ENCODE peak calls at places on chromosomes 13 and 19, in four cellular contexts. D is left lung, V is lower leg skin, A is transverse colon. E is an unnamed sample.

GRCh38 chr13:29125934-29126424 is 305.8 kb downstream of the MTUS2 start:
- DNase-seq in A (no peak), D (no peak), V (no peak), E (peak)

GRCh38 chr19:10686661-10687517 is 14.3 kb upstream of the QTRT1 start:
- DNase-seq in A (no peak), V (no peak), D (no peak), E (no peak)

GRCh38 chr13:109784590-109785140 is 1.7 kb downstream of the IRS2 start:
- DNase-seq in D (no peak), A (peak), V (peak), E (no peak)

GRCh38 chr19:8611890-8612806 is 1.6 kb upstream of the ADAMTS10 start:
- DNase-seq in A (peak), V (peak), D (no peak), E (no peak)

GRCh38 chr13:38670627-38671026 is 16.2 kb upstream of the FREM2 start:
- DNase-seq in V (no peak), D (no peak), A (no peak), E (no peak)

GRCh38 chr19:18428837-18429674 is 8.9 kb downstream of the ISYNA1 start:
- DNase-seq in D (peak), A (peak), V (no peak), E (peak)

GRCh38 chr13:52783943-52784342 is 44.3 kb upstream of the CNMD start:
- DNase-seq in D (no peak), V (no peak), A (no peak), E (no peak)

GRCh38 chr13:21399741-21400140 is 59.4 kb downstream of the ZDHHC20 start:
- DNase-seq in V (no peak), A (no peak), D (no peak), E (no peak)

GRCh38 chr19:49301165-49301865 is 23.7 kb downstream of the SLC6A16 start:
- DNase-seq in A (peak), V (peak), D (peak), E (peak)

GRCh38 chr13:47211106-47211505 is 314.3 kb upstream of the HTR2A start:
- DNase-seq in D (no peak), V (no peak), A (no peak), E (no peak)

DNA sequence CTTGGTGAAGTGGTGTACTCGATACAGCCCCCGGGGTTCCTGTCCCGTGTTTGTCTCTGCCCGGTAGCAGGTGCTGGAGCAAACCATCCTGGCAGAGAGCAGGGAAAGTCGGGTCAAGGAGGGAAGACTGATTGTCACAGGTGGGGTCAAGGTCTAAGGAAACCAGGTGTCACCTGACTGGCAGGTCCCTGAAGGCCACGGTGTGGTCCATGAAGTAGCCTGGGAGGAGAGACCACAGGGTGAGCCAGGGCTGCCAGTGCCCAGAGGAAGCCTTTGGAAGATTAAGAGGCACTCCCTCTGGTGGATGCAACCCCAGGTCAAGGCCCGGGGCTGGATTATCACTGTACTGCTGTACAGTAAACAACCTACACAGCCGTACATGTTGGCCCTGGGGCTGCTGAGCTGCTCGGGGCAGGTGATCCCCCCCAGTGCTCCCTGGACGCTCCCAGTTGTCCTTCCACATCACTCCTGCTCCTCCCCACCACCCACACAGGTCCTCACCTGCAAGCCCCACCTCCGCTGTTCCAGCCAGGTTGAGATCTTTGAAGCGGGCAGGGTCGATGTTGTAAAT is 6.0 kb upstream of the CCER2 start:
- DNase-seq in A (no peak), D (no peak), V (no peak), E (no peak)
- TF ChIP-seq CTCF in A (no peak), D (no peak), V (no peak), E (no peak)

DNA sequence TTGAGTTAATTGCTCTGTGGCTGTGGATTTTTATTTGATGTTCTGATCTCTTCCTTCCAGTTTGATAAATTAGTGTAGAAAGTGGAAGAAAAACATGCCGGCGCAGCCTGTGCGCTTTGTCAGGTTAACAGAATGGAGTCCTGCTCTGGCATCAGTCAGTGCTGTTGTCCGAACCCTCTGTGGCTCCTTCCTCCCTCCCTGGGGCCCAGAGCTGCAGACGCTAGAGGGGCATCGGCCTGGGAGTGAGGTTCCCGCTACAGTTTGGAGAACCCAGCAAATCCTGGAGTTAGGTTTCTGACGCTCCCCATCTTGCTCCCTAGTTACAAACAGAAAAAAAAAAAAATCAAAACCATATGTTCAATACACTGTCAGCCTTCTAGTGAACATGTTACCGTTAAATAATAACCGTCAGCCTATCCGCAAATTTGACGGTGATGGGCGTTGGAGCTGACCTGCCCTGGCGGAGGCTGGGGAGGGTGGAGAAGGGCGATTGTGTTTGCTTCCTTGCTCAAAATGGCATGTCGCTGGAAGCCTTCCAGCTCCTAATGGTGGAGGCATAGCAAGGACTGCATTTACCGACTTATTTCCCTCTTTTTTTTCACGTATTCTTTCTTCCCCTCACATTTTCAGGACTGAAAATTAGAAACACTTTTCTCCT is 13.5 kb downstream of the MBNL2 start:
- DNase-seq in D (no peak), A (peak), V (no peak), E (no peak)
- H3K4me3 ChIP-seq in D (no peak), A (peak), V (no peak), E (no peak)

GRCh38 chr19:17303167-17303939 is at the start of gene ABHD8:
- DNase-seq in V (peak), D (peak), A (peak), E (peak)
- TF ChIP-seq CTCF in V (no peak), D (peak), A (peak), E (peak)

GRCh38 chr19:3976495-3977241 is 5.8 kb upstream of the DAPK3 start:
- DNase-seq in D (no peak), V (peak), A (no peak), E (no peak)

GRCh38 chr19:3978145-3978544 is 7.1 kb downstream of the EEF2 start:
- DNase-seq in A (no peak), D (no peak), V (no peak), E (no peak)

GRCh38 chr19:3975637-3976087 is 4.8 kb upstream of the DAPK3 start:
- DNase-seq in A (no peak), D (no peak), V (no peak), E (no peak)

GRCh38 chr19:3977242-3978143 is 6.6 kb upstream of the DAPK3 start:
- DNase-seq in D (no peak), A (no peak), V (no peak), E (no peak)

DNA sequence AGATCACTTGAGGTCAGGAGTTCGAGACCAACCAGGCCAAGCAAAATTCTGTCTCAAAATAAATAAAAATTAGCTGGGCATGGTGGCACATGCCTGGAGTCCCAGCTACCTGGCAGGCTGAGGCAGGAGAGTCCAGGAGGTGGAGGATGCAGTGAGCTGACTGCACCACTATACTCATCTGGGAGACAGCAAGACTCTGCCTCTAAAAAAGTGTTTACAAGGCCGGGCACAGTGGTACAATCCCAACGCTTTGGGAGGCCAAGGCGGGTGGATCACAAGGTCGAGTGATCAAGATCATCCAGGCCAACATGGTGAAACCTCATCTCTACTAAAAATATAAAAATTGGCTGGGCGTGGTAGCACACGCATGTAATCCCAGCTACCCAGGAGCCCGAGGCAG is 4.2 kb upstream of the DAPK3 start:
- DNase-seq in D (no peak), V (no peak), A (no peak), E (no peak)
- H3K4me3 ChIP-seq in D (no peak), V (no peak), A (no peak), E (no peak)

GRCh38 chr19:58406818-58407657 is 1.4 kb upstream of the ZNF584 start:
- DNase-seq in A (no peak), D (no peak), V (no peak), E (no peak)

GRCh38 chr19:58409010-58409790 is 751 bp downstream of the ZNF584 start:
- DNase-seq in D (no peak), A (no peak), V (no peak), E (peak)

GRCh38 chr19:58407658-58408151 is 744 bp upstream of the ZNF584 start:
- DNase-seq in V (no peak), D (no peak), A (no peak), E (no peak)

DNA sequence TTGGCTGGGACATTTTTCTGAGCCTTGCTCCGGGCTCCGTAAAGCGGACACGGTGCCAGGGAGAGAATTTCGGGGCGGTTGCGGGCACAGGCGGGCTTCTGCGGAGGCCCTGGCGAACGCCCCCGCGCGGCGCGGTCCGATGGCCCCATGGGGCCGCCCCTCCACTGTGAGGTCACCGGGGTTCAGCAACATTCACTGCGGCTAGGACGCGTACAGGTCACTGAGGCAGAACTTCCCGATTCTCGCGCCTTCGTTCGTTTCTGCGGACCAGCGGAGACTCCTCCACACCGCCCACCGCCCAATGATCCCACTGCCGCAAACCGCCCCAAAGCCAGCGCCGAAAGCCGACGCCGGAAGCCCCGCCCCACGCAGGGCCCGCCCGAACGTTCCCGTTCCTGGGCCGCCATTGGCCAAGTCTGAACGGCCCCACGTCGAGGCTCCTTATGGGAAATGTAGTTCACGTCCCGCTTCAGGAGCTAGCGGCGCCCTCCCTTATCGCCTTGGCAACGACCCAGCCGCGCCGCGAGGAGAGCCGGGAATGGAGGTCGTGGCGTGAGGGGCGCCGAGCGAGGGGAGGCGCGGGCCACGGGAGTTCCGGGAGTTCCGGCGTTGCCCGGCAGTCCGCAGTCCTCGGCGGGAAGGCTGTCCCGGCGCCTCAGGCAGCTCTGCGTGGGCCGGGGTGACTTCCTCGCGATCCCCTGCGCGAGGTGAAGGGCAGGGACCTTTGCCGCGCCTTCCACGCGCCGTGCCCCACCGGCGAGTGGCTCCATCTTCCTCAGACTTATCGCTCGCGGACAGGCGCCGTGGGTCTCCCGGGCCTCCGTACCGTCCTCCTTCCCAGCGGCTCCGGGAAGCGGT is at the start of gene ZNF584:
- DNase-seq in D (peak), V (peak), A (peak), E (peak)
- TF ChIP-seq CTCF in D (no peak), V (no peak), A (no peak), E (no peak)

DNA sequence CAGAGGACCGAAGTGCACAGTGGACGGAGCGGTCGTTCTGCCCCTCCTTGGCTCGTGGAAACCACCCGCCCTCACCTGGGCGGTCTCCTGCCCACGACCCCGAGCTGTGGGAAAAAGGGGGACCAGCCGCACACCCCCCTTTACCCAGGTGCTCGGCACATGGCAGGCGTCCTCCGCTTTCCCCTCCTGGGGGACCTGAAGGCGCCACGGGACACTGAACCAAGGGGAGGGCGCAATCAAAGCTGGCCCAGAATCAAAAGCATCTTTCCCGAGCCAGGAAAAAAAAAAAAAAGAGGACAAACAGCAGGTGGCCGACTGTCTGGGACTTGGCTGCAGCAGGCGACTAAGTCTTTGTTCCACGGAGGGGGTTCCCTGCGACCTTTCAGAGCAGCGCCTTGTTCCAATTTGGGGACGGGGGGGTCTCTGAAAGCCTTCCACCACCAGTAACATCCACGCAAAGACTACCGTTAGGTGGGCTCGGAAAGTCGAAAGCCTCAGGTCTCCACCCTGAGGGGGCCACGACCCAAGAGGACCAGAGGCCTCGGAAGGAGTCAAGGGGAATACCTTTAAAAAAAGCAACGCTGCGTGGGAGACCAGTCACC is 1.1 kb downstream of the MBD3 start:
- DNase-seq in D (no peak), A (no peak), V (no peak), E (no peak)
- H3K4me3 ChIP-seq in D (peak), A (peak), V (peak), E (peak)

DNA sequence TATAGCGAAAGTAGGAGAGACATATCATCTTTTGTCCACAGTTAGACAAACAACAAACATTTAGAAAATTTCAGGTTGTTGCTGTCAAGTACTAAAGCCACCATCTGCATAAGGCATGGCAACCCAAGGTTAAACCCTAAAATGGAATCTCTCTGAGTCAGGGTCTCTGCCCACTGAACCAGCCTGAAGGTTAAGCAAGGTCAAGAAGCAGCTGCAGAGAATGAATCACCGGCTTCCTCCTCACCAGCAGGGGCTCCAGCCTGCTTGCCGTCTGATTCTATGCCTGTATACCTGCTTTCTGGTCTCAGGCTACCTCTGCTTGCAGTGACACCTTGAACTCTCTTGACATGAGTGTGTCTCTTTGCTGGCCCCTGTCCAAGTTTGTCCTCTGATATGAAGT is 726.2 kb upstream of the SGCG start:
- DNase-seq in A (no peak), D (no peak), V (no peak), E (no peak)
- TF ChIP-seq CTCF in A (no peak), D (no peak), V (no peak), E (no peak)

GRCh38 chr13:51452391-51453307 is at the start of gene INTS6:
- DNase-seq in V (peak), A (peak), D (peak), E (peak)

GRCh38 chr13:51444922-51445321 is 7.9 kb downstream of the INTS6 start:
- DNase-seq in A (no peak), V (no peak), D (no peak), E (no peak)

GRCh38 chr13:51451134-51451466 is 1.7 kb downstream of the INTS6 start:
- DNase-seq in A (no peak), D (no peak), V (no peak), E (no peak)

GRCh38 chr13:51451467-51452390 is 1.1 kb downstream of the INTS6 start:
- DNase-seq in A (peak), D (peak), V (peak), E (peak)

DNA sequence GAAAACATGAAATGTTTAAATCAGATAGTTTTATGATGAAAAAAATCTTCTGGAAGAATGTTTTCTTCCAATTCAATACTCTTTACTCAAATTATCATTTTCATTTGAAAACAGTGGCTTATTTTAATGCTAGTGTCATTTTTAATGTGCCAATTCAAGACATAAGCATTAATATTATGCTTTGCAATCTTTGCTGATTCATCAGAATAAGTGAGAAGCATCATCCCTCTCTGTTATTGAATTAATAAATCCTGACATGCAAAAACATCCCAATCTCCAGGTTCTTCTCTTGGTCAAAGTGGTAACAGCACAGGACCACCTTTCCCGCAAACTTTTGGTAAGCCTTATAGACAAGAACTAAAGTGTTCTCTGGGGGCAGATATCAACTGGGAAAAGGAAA is 3.8 kb downstream of the INTS6 start:
- DNase-seq in D (no peak), A (no peak), V (no peak), E (no peak)
- H3K4me3 ChIP-seq in D (no peak), A (no peak), V (no peak), E (no peak)

GRCh38 chr13:99935772-99936171 is 35.8 kb downstream of the ZIC5 start:
- DNase-seq in A (no peak), D (no peak), V (no peak), E (no peak)
- TF ChIP-seq CTCF in A (no peak), D (no peak), V (no peak), E (no peak)

E was measured in GM12865.